ENCODE peak calls at places on chromosomes 11 and 22, in five cellular contexts. E, K, U, S and B are unnamed samples.

GRCh38 chr22:37486224-37486845 is at the start of gene MFNG:
- DNase-seq in E (peak), K (peak), U (no peak), S (peak), B (peak)

GRCh38 chr22:20267441-20268288 is 453 bp downstream of the RTN4R start:
- DNase-seq in E (no peak), K (no peak), U (no peak), S (no peak), B (no peak)

GRCh38 chr11:65870706-65871681 is 1.6 kb downstream of the EFEMP2 start:
- DNase-seq in E (peak), K (no peak), U (no peak), S (no peak), B (no peak)

GRCh38 chr11:28010001-28010400 is 98.0 kb downstream of the KIF18A start:
- DNase-seq in E (no peak), K (no peak), U (no peak), S (no peak), B (no peak)

GRCh38 chr11:34614334-34615113 is 6.4 kb upstream of the EHF start:
- DNase-seq in E (peak), K (no peak), U (no peak), S (no peak), B (no peak)

GRCh38 chr11:66745356-66746235 is 16.6 kb upstream of the SPTBN2 start:
- DNase-seq in E (peak), K (peak), U (no peak), S (no peak), B (no peak)

GRCh38 chr11:110077866-110078325 is 15.3 kb upstream of the ZC3H12C start:
- DNase-seq in E (peak), K (peak), U (no peak), S (no peak), B (peak)

GRCh38 chr11:78780889-78781288 is 206.2 kb upstream of the NARS2 start:
- DNase-seq in E (no peak), K (no peak), U (no peak), S (no peak), B (no peak)

GRCh38 chr11:65036931-65037330 is 4.1 kb upstream of the SAC3D1 start:
- DNase-seq in E (no peak), K (peak), U (no peak), S (no peak), B (no peak)

GRCh38 chr11:47986742-47987141 is 6.4 kb downstream of the PTPRJ start:
- DNase-seq in E (no peak), K (no peak), U (no peak), S (no peak), B (no peak)

GRCh38 chr11:3103076-3103475 is 45.9 kb upstream of the CARS1 start:
- DNase-seq in E (no peak), K (no peak), U (no peak), S (no peak), B (no peak)

GRCh38 chr22:30325724-30326703 is 727 bp downstream of the TBC1D10A start:
- DNase-seq in E (peak), K (peak), U (no peak), S (no peak), B (peak)

GRCh38 chr11:17923213-17923612 is 89.6 kb downstream of the SERGEF start:
- DNase-seq in E (no peak), K (peak), U (no peak), S (no peak), B (no peak)

GRCh38 chr11:76166314-76166713 is 40.0 kb downstream of the WNT11 start:
- DNase-seq in E (peak), K (no peak), U (no peak), S (no peak), B (peak)

GRCh38 chr11:78886616-78887015 is 312.0 kb upstream of the NARS2 start:
- DNase-seq in E (no peak), K (no peak), U (peak), S (no peak), B (no peak)

GRCh38 chr11:67468056-67468455 is 995 bp downstream of the TMEM134 start:
- DNase-seq in E (no peak), K (no peak), U (no peak), S (no peak), B (no peak)